ENCODE peak calls at places on chromosome 11, in five cellular contexts. Z is naive thymus-derived CD4-positive, alpha-beta T cell; G is PC-9; V is right cardiac atrium; W is kidney. K is an unnamed sample. For H3K4me1, the result is how much of the 10 kb centered on the place peaks cover.

GRCh38 chr11:130625907-130626306 is 177.5 kb downstream of the ADAMTS15 start:
- DNase-seq in G (no peak), Z (no peak), W (no peak), V (no peak), K (no peak)

GRCh38 chr11:46307369-46307768 is 29.9 kb downstream of the CREB3L1 start:
- DNase-seq in Z (no peak), W (no peak), V (no peak), G (no peak), K (no peak)

GRCh38 chr11:104609297-104609696 is 289.0 kb downstream of the CASP12 start:
- DNase-seq in V (no peak), Z (no peak), W (no peak), G (peak), K (peak)

GRCh38 chr11:45974806-45975205 is 52.4 kb downstream of the LARGE2 start:
- DNase-seq in Z (no peak), V (no peak), W (no peak), G (no peak), K (no peak)

GRCh38 chr11:73308963-73309960 is 1.2 kb downstream of the ARHGEF17 start:
- DNase-seq in Z (no peak), G (peak), W (peak), V (peak), K (no peak)

GRCh38 chr11:101600948-101601347 is 17.1 kb upstream of the TRPC6 start:
- DNase-seq in W (no peak), G (no peak), Z (no peak), V (no peak), K (no peak)

GRCh38 chr11:68328374-68329091 is 16.1 kb downstream of the LRP5 start:
- DNase-seq in Z (no peak), V (peak), G (no peak), W (peak), K (no peak)

GRCh38 chr11:100003985-100004384 is 683.1 kb upstream of the ARHGAP42 start:
- DNase-seq in V (no peak), W (no peak), G (no peak), Z (no peak), K (no peak)

GRCh38 chr11:128342511-128343133 is 244.7 kb downstream of the ETS1 start:
- DNase-seq in V (peak), W (no peak), Z (no peak), G (peak), K (peak)

GRCh38 chr11:2346586-2347335 is 30.3 kb upstream of the CD81 start:
- DNase-seq in G (no peak), W (no peak), Z (no peak), V (no peak), K (no peak)

GRCh38 chr11:10930224-10930960 is 72.5 kb upstream of the ZBED5 start:
- DNase-seq in G (no peak), W (no peak), Z (no peak), V (no peak), K (no peak)

GRCh38 chr11:31652528-31652927 is 143.0 kb downstream of the ELP4 start:
- DNase-seq in V (no peak), Z (no peak), W (no peak), G (no peak), K (no peak)

GRCh38 chr11:12245549-12245986 is 131.8 kb upstream of the PARVA start:
- DNase-seq in V (no peak), G (peak), W (no peak), Z (no peak), K (no peak)

GRCh38 chr11:69075421-69076128 is 26.8 kb downstream of the TPCN2 start:
- DNase-seq in G (peak), V (peak), W (no peak), Z (no peak), K (no peak)

GRCh38 chr11:63761870-63762661 is 6.5 kb downstream of the ZFTA start:
- DNase-seq in W (peak), G (no peak), V (peak), Z (no peak), K (no peak)

GRCh38 chr11:47212938-47213337 is 1.8 kb upstream of the DDB2 start:
- DNase-seq in Z (no peak), W (no peak), G (peak), V (no peak), K (no peak)

GRCh38 chr11:47587039-47587675 is 679 bp downstream of the FAM180B start:
- DNase-seq in G (no peak), Z (no peak), W (no peak), V (no peak), K (no peak)

GRCh38 chr11:7675640-7676039 is 2.3 kb upstream of the CYB5R2 start:
- DNase-seq in W (no peak), G (no peak), Z (no peak), V (no peak), K (no peak)

GRCh38 chr11:453564-453963 is 3.5 kb downstream of the PTDSS2 start:
- DNase-seq in V (no peak), G (no peak), Z (no peak), W (peak), K (no peak)

GRCh38 chr11:721913-722811 is 16.1 kb downstream of the EPS8L2 start:
- DNase-seq in V (no peak), Z (no peak), G (no peak), W (no peak), K (peak)

GRCh38 chr11:12285106-12285505 is 92.3 kb upstream of the PARVA start:
- DNase-seq in G (peak), V (no peak), W (no peak), Z (no peak), K (no peak)

GRCh38 chr11:24348908-24349307 is 147.9 kb upstream of the LUZP2 start:
- DNase-seq in Z (no peak), V (no peak), W (no peak), G (no peak), K (no peak)

GRCh38 chr11:94107363-94107762 is 21.3 kb upstream of the PANX1 start:
- DNase-seq in W (no peak), V (no peak), Z (no peak), G (no peak), K (no peak)

GRCh38 chr11:9615031-9615451 is 41.6 kb downstream of the WEE1 start:
- DNase-seq in W (no peak), G (no peak), Z (no peak), V (no peak), K (no peak)

GRCh38 chr11:73152861-73153483 is 10.9 kb upstream of the FCHSD2 start:
- DNase-seq in V (no peak), Z (no peak), W (no peak), G (peak), K (no peak)

GRCh38 chr11:95832763-95833162 is 42.5 kb downstream of the CEP57 start:
- DNase-seq in Z (no peak), V (no peak), W (no peak), G (no peak), K (no peak)

GRCh38 chr11:15216678-15217077 is 102.0 kb downstream of the INSC start:
- DNase-seq in G (no peak), V (no peak), Z (no peak), W (no peak), K (no peak)

GRCh38 chr11:117570701-117571100 is 226.3 kb downstream of the DSCAML1 start:
- DNase-seq in W (no peak), Z (no peak), G (no peak), V (no peak), K (no peak)

GRCh38 chr11:112292785-112293407 is 32.2 kb upstream of the PLET1 start:
- DNase-seq in W (no peak), G (peak), Z (no peak), V (no peak), K (no peak)
- H3K4me1 ChIP-seq in W (under half), G (under half), Z (under half), V (under half), K (under half)

GRCh38 chr11:86196291-86196690 is 48.3 kb upstream of the EED start:
- DNase-seq in G (no peak), W (no peak), V (no peak), Z (no peak), K (no peak)
- H3K4me1 ChIP-seq in G (under half), W (under half), V (under half), Z (under half), K (under half)

GRCh38 chr11:76209671-76209955 is 3.3 kb upstream of the WNT11 start:
- DNase-seq in Z (peak), G (no peak), W (peak), V (peak), K (no peak)
- H3K4me1 ChIP-seq in Z (under half), G (under half), W (under half), V (under half), K (under half)

GRCh38 chr11:83042966-83043711 is 28.6 kb downstream of the RAB30 start:
- DNase-seq in Z (no peak), W (no peak), V (no peak), G (no peak), K (no peak)

GRCh38 chr11:83051760-83052671 is 19.7 kb downstream of the RAB30 start:
- DNase-seq in V (peak), Z (no peak), G (no peak), W (no peak), K (no peak)

GRCh38 chr11:83044958-83045712 is 26.6 kb downstream of the RAB30 start:
- DNase-seq in W (no peak), G (no peak), Z (no peak), V (no peak), K (no peak)

GRCh38 chr11:83046626-83047172 is 25.0 kb downstream of the RAB30 start:
- DNase-seq in V (no peak), Z (no peak), W (no peak), G (no peak), K (no peak)

GRCh38 chr11:83047515-83048225 is 24.0 kb downstream of the RAB30 start:
- DNase-seq in Z (no peak), V (no peak), G (no peak), W (no peak), K (no peak)
- H3K4me1 ChIP-seq in Z (under half), V (under half), G (under half), W (under half), K (under half)

DNA sequence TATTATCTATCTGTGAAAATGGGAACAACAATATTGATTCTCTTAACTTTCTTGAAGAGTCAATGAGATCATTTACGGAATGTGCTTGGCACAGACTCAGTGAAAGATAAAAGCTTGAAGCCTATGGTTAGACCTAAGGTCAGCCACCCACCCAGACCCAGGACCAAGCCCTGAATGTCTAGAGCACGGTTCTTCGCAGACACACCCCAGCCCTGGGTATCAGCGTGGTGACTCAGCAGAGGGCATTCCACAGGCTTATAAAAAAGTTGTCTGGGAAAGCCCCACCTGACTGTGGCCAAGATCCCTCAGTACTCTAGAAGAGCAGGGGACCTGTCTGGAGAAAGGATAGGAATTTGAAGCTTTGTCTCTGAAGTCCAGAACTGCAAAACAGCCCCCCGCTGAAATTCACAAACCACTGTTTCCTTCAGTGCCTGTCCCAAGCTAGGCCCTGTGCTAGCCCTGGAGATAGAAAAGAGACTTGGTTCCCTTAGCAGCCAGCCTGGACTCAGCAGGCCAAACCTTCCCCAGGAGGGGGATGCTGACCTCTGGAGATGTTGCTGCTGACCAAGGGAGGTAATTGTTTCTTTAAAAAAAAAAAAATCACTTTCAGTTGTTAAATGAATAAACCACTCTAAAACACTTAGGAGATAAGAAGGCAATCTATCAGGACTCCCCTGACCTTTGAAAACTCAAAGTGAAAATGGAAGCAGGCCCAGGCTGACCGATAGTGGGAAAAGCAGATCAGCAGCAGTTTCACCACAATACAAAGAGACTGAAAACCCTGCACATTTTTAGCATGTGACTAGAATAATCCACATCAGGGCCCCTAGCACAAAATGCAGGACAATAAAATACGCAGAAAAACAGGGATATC is 114.0 kb downstream of the ABTB2 start:
- DNase-seq in V (no peak), W (no peak), Z (no peak), G (peak), K (no peak)
- H3K4me1 ChIP-seq in V (under half), W (under half), Z (under half), G (half or more), K (under half)

GRCh38 chr11:60165946-60166345 is 16.9 kb downstream of the MS4A6A start:
- DNase-seq in Z (no peak), V (no peak), W (no peak), G (no peak), K (no peak)
- H3K4me1 ChIP-seq in Z (under half), V (under half), W (under half), G (under half), K (under half)

GRCh38 chr11:37141707-37142106 is 543.7 kb upstream of the RAG2 start:
- DNase-seq in Z (no peak), W (no peak), V (no peak), G (no peak), K (no peak)
- H3K4me1 ChIP-seq in Z (under half), W (under half), V (under half), G (under half), K (under half)

DNA sequence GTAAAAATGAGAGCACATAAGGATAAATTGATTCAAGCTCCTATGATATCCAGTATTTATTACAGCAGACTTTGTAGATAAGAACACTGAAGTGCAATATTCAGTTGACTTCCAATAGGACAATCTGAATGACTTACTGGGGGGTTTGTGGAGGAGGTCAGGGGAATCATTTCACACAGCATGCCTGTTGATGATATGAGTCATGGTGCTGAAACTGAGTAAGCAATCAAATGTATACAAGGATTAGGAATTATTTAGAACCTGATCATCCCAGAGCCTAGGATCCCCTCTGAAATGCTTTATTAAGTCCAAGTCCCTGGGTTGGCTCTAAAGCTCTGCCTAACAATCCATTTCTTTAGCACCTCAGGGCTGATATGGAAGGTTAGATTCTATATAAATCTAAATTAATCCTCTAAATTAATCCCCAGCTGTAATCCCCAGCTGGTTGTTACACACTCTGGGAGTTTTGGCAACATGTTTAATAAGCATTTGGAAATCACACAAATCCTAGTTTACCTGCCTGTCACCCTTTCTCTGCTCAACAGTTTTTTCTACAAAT is 326.4 kb downstream of the GUCY1A2 start:
- DNase-seq in Z (no peak), W (no peak), G (no peak), V (no peak), K (no peak)
- H3K4me1 ChIP-seq in Z (under half), W (under half), G (under half), V (under half), K (under half)

DNA sequence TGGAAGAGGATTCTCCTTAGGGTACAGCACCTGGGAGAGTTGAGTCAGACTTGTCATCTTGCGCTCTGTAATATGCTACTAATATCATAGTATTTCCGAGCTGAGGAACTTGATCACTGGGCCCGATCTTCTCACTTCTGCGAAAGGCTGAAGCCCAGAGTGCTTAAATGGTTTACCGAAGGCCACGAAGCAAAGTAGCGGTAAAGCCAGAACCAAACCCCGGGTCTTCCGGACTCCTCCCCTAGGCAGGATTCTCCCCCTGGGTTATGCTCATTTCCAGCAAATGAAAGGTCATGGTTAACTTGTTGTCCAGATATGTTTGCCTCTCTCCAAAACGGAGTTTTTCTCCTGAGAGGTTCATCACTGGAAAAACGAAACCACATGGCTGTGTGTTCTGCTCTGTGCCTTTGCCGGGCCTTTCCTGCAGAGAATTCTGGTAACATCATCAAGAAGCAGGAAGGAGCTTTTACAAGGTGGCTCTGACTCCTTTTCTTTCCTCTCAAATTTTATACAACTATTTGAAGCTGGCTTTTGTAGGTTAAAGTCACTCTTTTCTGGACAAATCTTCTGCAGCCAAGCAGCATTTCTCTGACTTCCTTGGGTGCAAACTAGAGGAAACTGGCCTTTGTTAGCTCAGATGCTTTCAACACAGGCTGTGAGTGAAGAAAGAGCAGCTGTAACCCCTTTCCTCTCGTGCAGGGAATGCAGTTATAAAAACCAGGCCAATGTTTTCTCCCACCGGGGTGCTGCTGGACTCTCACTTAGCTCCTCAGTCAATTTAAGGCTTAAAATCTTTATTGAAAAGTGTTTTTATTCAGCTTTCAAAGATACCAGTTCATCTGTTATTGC is 35.5 kb downstream of the UBASH3B start:
- DNase-seq in W (no peak), V (no peak), G (no peak), Z (no peak), K (no peak)
- H3K4me1 ChIP-seq in W (under half), V (under half), G (under half), Z (under half), K (under half)

GRCh38 chr11:65685981-65686380 is 23.3 kb upstream of the RELA start:
- DNase-seq in W (no peak), Z (no peak), V (no peak), G (no peak), K (no peak)
- H3K4me1 ChIP-seq in W (under half), Z (under half), V (under half), G (under half), K (under half)